ENCODE peak calls at places on chromosomes 2 and 18, in five cellular contexts. W is cardiac fibroblast; S is CD8-positive, alpha-beta T cell; H is LNCaP clone FGC; C is AG04450. T is an unnamed sample.

GRCh38 chr2:28661589-28662001 is 90.0 kb upstream of the PPP1CB start:
- DNase-seq in W (peak; percentile 98), S (no peak), H (peak; percentile 49), C (no peak), T (no peak)

GRCh38 chr2:134319581-134320246 is 65.8 kb downstream of the MGAT5 start:
- DNase-seq in W (no peak), S (no peak), H (no peak), C (no peak), T (no peak)

GRCh38 chr2:215080545-215080944 is 57.9 kb downstream of the ABCA12 start:
- DNase-seq in W (no peak), S (no peak), H (no peak), C (no peak), T (no peak)

GRCh38 chr2:122193622-122194021 is 438.2 kb downstream of the TSN start:
- DNase-seq in W (peak; percentile 70), S (no peak), H (no peak), C (no peak), T (no peak)

GRCh38 chr2:177212106-177212894 is at the start of gene HNRNPA3:
- DNase-seq in W (peak; percentile 100), S (peak; percentile 100), H (peak; percentile 94), C (peak; percentile 97), T (peak; percentile 96)

GRCh38 chr2:170201734-170202393 is 23.9 kb downstream of the MYO3B start:
- DNase-seq in W (no peak), S (no peak), H (no peak), C (no peak), T (no peak)

GRCh38 chr2:111116016-111116746 is 4.5 kb upstream of the BCL2L11 start:
- DNase-seq in W (no peak), S (no peak), H (no peak), C (no peak), T (no peak)

GRCh38 chr2:240503848-240504247 is 53.9 kb downstream of the ANKMY1 start:
- DNase-seq in W (no peak), S (no peak), H (no peak), C (no peak), T (no peak)

GRCh38 chr2:68765739-68766377 is 31.2 kb downstream of the ARHGAP25 start:
- DNase-seq in W (peak; percentile 25), S (no peak), H (no peak), C (no peak), T (no peak)

GRCh38 chr18:34292594-34292993 is 67.9 kb upstream of the NOL4 start:
- DNase-seq in W (no peak), S (no peak), H (no peak), C (no peak), T (no peak)

GRCh38 chr2:180033993-180034894 is 27.1 kb upstream of the CWC22 start:
- DNase-seq in W (peak; percentile 81), S (no peak), H (peak; percentile 32), C (peak; percentile 15), T (no peak)

GRCh38 chr2:70678576-70679143 is 89.3 kb downstream of the ADD2 start:
- DNase-seq in W (no peak), S (no peak), H (no peak), C (no peak), T (no peak)

GRCh38 chr18:80176334-80177080 is 67.4 kb downstream of the ADNP2 start:
- DNase-seq in W (no peak), S (no peak), H (peak; percentile 39), C (peak; percentile 32), T (no peak)

GRCh38 chr2:68425503-68425902 is 41.6 kb downstream of the FBXO48 start:
- DNase-seq in W (no peak), S (no peak), H (no peak), C (no peak), T (no peak)

GRCh38 chr18:77160515-77160914 is 27.9 kb upstream of the MBP start:
- DNase-seq in W (no peak), S (no peak), H (no peak), C (no peak), T (no peak)

GRCh38 chr18:45728341-45729010 is 4.5 kb downstream of the SLC14A1 start:
- DNase-seq in W (peak; percentile 53), S (no peak), H (no peak), C (no peak), T (no peak)

GRCh38 chr2:160474319-160474645 is 19.3 kb downstream of the RBMS1 start:
- DNase-seq in W (no peak), S (no peak), H (no peak), C (no peak), T (no peak)

GRCh38 chr2:230938516-230939065 is 13.5 kb upstream of the GPR55 start:
- DNase-seq in W (no peak), S (no peak), H (no peak), C (no peak), T (no peak)

GRCh38 chr18:79680891-79681339 is 1.3 kb downstream of the CTDP1 start:
- DNase-seq in W (no peak), S (no peak), H (no peak), C (no peak), T (no peak)

GRCh38 chr18:57446322-57446721 is 11.1 kb downstream of the ONECUT2 start:
- DNase-seq in W (no peak), S (no peak), H (no peak), C (no peak), T (no peak)

GRCh38 chr2:134080759-134081158 is 173.1 kb upstream of the MGAT5 start:
- DNase-seq in W (no peak), S (no peak), H (no peak), C (no peak), T (no peak)

GRCh38 chr18:48003426-48004349 is 73.2 kb upstream of the SMAD2 start:
- DNase-seq in W (peak; percentile 72), S (no peak), H (no peak), C (no peak), T (no peak)

GRCh38 chr2:102772659-102773058 is 10.8 kb downstream of the TMEM182 start:
- DNase-seq in W (no peak), S (no peak), H (no peak), C (no peak), T (no peak)

GRCh38 chr18:10410472-10411300 is 43.7 kb upstream of the APCDD1 start:
- DNase-seq in W (no peak), S (no peak), H (no peak), C (no peak), T (no peak)
- TF ChIP-seq CTCF in W (no peak), S (no peak), H (no peak), C (no peak), T (no peak)

DNA sequence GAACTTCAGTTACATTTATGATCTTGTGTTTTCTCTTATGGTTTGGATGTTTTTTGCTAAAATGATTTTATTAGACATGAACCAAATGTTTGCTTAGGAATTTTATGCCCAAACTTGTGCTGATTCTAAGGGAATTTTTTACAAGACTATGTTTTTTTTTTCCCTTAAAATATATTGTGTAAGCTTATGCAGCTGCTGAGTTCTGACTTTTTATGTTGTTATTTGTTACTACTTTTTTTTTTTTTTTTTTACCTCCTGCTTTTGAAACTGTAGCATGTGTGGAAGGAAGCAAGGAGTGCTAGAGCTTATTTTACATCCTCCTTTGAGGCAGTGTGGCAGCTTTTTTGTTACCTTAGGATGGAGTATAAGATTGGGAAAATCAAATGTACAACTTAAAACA is 6.0 kb upstream of the DNAH7 start:
- DNase-seq in W (no peak), S (no peak), H (no peak), C (no peak), T (no peak)
- H3K4me3 ChIP-seq in W (no peak overlapping the region), S (no peak overlapping the region), H (no peak overlapping the region), C (no peak overlapping the region), T (no peak overlapping the region)

GRCh38 chr2:242030226-242030575 is 160.7 kb downstream of the RTP5 start:
- DNase-seq in W (no peak), S (no peak), H (no peak), C (no peak), T (no peak)

GRCh38 chr2:242030858-242031257 is 161.3 kb downstream of the RTP5 start:
- DNase-seq in W (no peak), S (no peak), H (no peak), C (no peak), T (no peak)

GRCh38 chr2:242027676-242028450 is 158.3 kb downstream of the RTP5 start:
- DNase-seq in W (no peak), S (no peak), H (no peak), C (no peak), T (no peak)

GRCh38 chr2:242031481-242032019 is 162.0 kb downstream of the RTP5 start:
- DNase-seq in W (peak; percentile 46), S (peak; percentile 49), H (no peak), C (peak; percentile 84), T (no peak)

GRCh38 chr2:242029422-242030225 is 160.1 kb downstream of the RTP5 start:
- DNase-seq in W (no peak), S (no peak), H (no peak), C (no peak), T (no peak)
- TF ChIP-seq CTCF in W (no peak), S (no peak), H (no peak), C (no peak), T (no peak)

DNA sequence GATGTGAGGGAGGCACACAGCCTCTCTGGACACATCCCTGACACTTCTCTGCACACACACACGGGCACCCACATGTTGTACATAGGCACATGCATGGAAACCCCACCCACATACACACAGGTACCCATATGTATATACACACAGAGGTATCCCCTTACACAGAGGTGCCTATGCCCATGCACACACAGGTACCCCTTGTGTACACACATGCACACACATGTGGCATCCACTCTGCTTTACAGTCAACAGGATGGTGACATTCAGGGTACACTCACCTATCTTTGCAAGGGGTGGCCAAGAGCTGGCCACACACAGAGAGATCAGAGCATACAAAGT is 59.5 kb downstream of the FAM168B start:
- DNase-seq in W (no peak), S (no peak), H (no peak), C (no peak), T (no peak)
- H3K4me3 ChIP-seq in W (no peak overlapping the region), S (peak overlapping the region; percentile 63), H (no peak overlapping the region), C (no peak overlapping the region), T (no peak overlapping the region)

GRCh38 chr2:189702071-189702470 is 27.6 kb downstream of the ANKAR start:
- DNase-seq in W (peak; percentile 9), S (no peak), H (no peak), C (no peak), T (no peak)
- TF ChIP-seq CTCF in W (peak; percentile 23), S (no peak), H (no peak), C (peak; percentile 35), T (no peak)

T was measured in GM12864.